ENCODE peak calls at places on chromosome 21, in five cellular contexts. Y, O, W, J and Q are unnamed samples.

GRCh38 chr21:38751379-38752050 is 54.2 kb upstream of the ETS2 start:
- DNase-seq in Y (peak), O (no peak), W (no peak), J (no peak), Q (no peak)

GRCh38 chr21:42593007-42593814 is 60.2 kb upstream of the PDE9A start:
- DNase-seq in Y (peak), O (peak), W (peak), J (peak), Q (peak)

GRCh38 chr21:45823100-45823681 is 158.4 kb upstream of the COL6A1 start:
- DNase-seq in Y (no peak), O (no peak), W (no peak), J (no peak), Q (no peak)

GRCh38 chr21:34369741-34370140 is 5.6 kb upstream of the SMIM11 start:
- DNase-seq in Y (no peak), O (no peak), W (no peak), J (no peak), Q (no peak)

GRCh38 chr21:41923641-41924342 is 30.0 kb downstream of the C2CD2 start:
- DNase-seq in Y (no peak), O (peak), W (no peak), J (no peak), Q (peak)

GRCh38 chr21:8991968-8992621 is 1529.3 kb upstream of the TPTE start:
- DNase-seq in Y (no peak), O (no peak), W (no peak), J (no peak), Q (no peak)

GRCh38 chr21:43361493-43362296 is 65.2 kb downstream of the SIK1 start:
- DNase-seq in Y (no peak), O (no peak), W (peak), J (peak), Q (no peak)

GRCh38 chr21:28516996-28517592 is 475.6 kb downstream of the LTN1 start:
- DNase-seq in Y (peak), O (peak), W (peak), J (peak), Q (peak)

GRCh38 chr21:25658427-25658980 is 19.4 kb downstream of the JAM2 start:
- DNase-seq in Y (no peak), O (no peak), W (no peak), J (no peak), Q (no peak)

GRCh38 chr21:45363921-45364463 is 41.0 kb upstream of the COL18A1 start:
- DNase-seq in Y (peak), O (peak), W (peak), J (peak), Q (no peak)

GRCh38 chr21:33078907-33079582 is 9.1 kb downstream of the OLIG1 start:
- DNase-seq in Y (no peak), O (no peak), W (no peak), J (peak), Q (no peak)

GRCh38 chr21:42437786-42438185 is 34.1 kb downstream of the UBASH3A start:
- DNase-seq in Y (no peak), O (no peak), W (no peak), J (no peak), Q (no peak)

GRCh38 chr21:46145840-46146691 is 9.3 kb downstream of the FTCD start:
- DNase-seq in Y (peak), O (peak), W (no peak), J (no peak), Q (no peak)

GRCh38 chr21:42324896-42325295 is 9.7 kb upstream of the TFF3 start:
- DNase-seq in Y (no peak), O (no peak), W (no peak), J (no peak), Q (no peak)

GRCh38 chr21:44304846-44305245 is 5.0 kb downstream of the PFKL start:
- DNase-seq in Y (no peak), O (peak), W (no peak), J (no peak), Q (no peak)

GRCh38 chr21:33642896-33643657 is 776 bp downstream of the ITSN1 start:
- DNase-seq in Y (peak), O (peak), W (no peak), J (no peak), Q (no peak)

GRCh38 chr21:16279658-16280581 is 550.1 kb downstream of the USP25 start:
- DNase-seq in Y (peak), O (peak), W (no peak), J (no peak), Q (no peak)

GRCh38 chr21:43369124-43369523 is 57.8 kb downstream of the SIK1 start:
- DNase-seq in Y (no peak), O (no peak), W (peak), J (peak), Q (no peak)

GRCh38 chr21:25199944-25200343 is 407.3 kb downstream of the MRPL39 start:
- DNase-seq in Y (no peak), O (no peak), W (no peak), J (no peak), Q (no peak)